ENCODE peak calls at places on chromosomes 3 and 15, in seven cellular contexts. Q is mammary epithelial cell, X is pancreas, M is PC-3, C is IMR-90, K is RWPE1, U is HFFc6. P is an unnamed sample.

GRCh38 chr3:167874667-167875372 is 139.3 kb downstream of the SERPINI1 start:
- DNase-seq in U (no peak), Q (no peak), C (no peak), M (no peak), K (no peak), X (no peak), P (no peak)

GRCh38 chr3:46552538-46552937 is 13.6 kb downstream of the LRRC2 start:
- DNase-seq in C (no peak), Q (no peak), X (no peak), U (no peak), M (no peak), K (no peak), P (no peak)

GRCh38 chr3:160935413-160936095 is 169.6 kb downstream of the B3GALNT1 start:
- DNase-seq in K (no peak), C (no peak), Q (no peak), X (peak; percentile 24), U (no peak), M (no peak), P (peak; percentile 43)

GRCh38 chr15:52284164-52284563 is 11.4 kb downstream of the MYO5C start:
- DNase-seq in M (peak; percentile 49), C (peak; percentile 77), K (peak; percentile 38), X (no peak), Q (peak; percentile 34), U (peak; percentile 53), P (peak; percentile 74)

GRCh38 chr3:72520690-72521308 is 327.4 kb downstream of the SHQ1 start:
- DNase-seq in Q (peak; percentile 86), C (peak; percentile 89), X (no peak), U (peak; percentile 1), M (peak; percentile 95), K (peak; percentile 66), P (peak; percentile 82)

GRCh38 chr3:53166781-53167291 is 5.8 kb downstream of the PRKCD start:
- DNase-seq in X (no peak), M (peak; percentile 43), Q (peak; percentile 26), U (peak; percentile 63), C (peak; percentile 64), K (no peak), P (no peak)

GRCh38 chr15:64443747-64444621 is 16.4 kb upstream of the ZNF609 start:
- DNase-seq in Q (peak; percentile 87), M (peak; percentile 91), U (peak; percentile 80), X (peak; percentile 30), K (peak; percentile 90), C (peak; percentile 92), P (peak; percentile 91)

GRCh38 chr15:59292393-59292792 is 80.3 kb downstream of the MYO1E start:
- DNase-seq in K (no peak), U (no peak), X (no peak), Q (peak; percentile 83), C (peak; percentile 51), M (peak; percentile 42), P (no peak)

DNA sequence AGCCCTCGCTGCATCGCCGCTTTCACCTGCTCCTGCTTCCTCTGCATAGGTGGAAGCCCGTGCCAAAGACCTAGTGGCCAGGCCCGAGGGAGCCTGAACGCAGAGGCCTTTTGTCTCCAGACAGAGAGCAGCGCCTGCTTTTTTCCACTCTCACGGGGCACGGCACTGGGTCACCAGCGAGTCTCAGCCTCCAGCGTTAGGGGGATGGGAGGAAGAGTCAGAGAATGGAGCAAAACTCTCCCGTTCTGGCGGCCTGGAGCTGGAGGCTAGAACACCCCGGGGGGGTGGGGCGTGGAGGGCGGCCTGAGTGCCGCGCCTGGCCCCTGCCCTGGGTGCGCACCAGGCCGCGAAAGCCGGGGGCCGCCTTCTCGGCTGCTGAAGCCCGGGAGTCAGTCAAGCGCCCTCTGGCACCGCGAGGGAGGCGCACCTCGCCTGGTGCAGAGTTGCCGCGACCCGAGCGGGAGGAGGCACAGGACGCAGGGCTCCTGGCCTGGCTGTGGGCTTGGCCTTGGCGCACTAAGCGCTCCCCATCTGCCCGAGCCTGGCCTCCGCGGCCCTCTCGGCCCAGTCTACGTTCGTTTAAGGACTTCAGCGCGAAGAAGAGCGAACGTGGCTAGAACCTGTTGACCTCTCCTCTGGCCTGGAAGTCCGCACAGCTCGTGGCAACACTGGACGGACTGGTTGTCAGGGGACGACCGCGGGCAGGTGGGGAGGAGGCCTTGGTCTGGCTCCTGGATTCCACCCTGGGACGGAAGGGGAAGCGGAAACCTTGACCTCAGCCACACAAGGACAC is 21.5 kb downstream of the NR2F2 start:
- DNase-seq in M (no peak), Q (no peak), C (no peak), K (no peak), X (no peak), U (no peak), P (no peak)
- TF ChIP-seq CTCF in M (no peak), Q (no peak), C (no peak), K (no peak), X (no peak), U (no peak), P (no peak)

GRCh38 chr3:194894538-194894937 is 208.9 kb downstream of the FAM43A start:
- DNase-seq in Q (no peak), X (no peak), K (no peak), M (no peak), U (no peak), C (no peak), P (no peak)
- TF ChIP-seq CTCF in Q (no peak), X (no peak), K (no peak), M (no peak), U (no peak), C (no peak), P (no peak)

GRCh38 chr15:39804026-39804425 is 21.4 kb upstream of the FSIP1 start:
- DNase-seq in M (no peak), U (no peak), C (peak; percentile 51), Q (peak; percentile 89), X (no peak), K (peak; percentile 80), P (peak; percentile 78)

GRCh38 chr15:39798382-39798781 is 15.7 kb upstream of the FSIP1 start:
- DNase-seq in Q (no peak), C (no peak), M (no peak), X (no peak), K (no peak), U (no peak), P (no peak)

GRCh38 chr15:39799552-39800011 is 16.9 kb upstream of the FSIP1 start:
- DNase-seq in Q (no peak), U (no peak), X (no peak), K (no peak), C (no peak), M (no peak), P (no peak)

GRCh38 chr15:39803016-39803415 is 20.4 kb upstream of the FSIP1 start:
- DNase-seq in Q (no peak), K (no peak), C (no peak), X (no peak), M (no peak), U (no peak), P (no peak)

GRCh38 chr15:39801641-39802309 is 19.1 kb upstream of the FSIP1 start:
- DNase-seq in U (no peak), C (no peak), Q (peak; percentile 28), K (peak; percentile 41), M (peak; percentile 65), X (peak; percentile 50), P (peak; percentile 51)
- TF ChIP-seq CTCF in U (peak; percentile 73), C (peak; percentile 34), Q (peak; percentile 70), K (peak; percentile 24), M (peak; percentile 74), X (peak; percentile 39), P (peak; percentile 30)

DNA sequence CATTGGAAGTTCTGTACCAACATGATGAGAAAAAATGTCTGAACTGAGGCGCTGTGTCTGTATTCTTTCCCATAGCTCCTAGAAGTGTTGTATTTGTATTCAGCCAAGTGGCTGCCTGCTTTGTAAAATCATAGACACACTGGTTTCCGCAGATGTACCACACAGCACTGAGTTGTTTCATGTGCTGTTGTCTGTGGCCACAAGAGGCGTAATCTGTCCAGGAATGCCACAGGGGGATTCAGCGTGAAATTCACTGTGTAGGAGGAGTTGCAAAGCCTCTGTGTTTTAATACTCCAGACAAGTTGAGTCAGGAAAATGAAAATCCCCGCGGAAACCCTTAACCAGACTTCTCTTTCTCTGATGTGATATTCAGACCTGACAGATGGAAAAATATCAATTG is 462.2 kb downstream of the NSUN3 start:
- DNase-seq in U (no peak), X (no peak), K (no peak), M (peak; percentile 51), C (peak; percentile 13), Q (peak; percentile 14), P (peak; percentile 33)
- TF ChIP-seq CTCF in U (no peak), X (no peak), K (no peak), M (peak; percentile 73), C (peak; percentile 33), Q (peak; percentile 65), P (no peak)

GRCh38 chr3:163626753-163627152 is 1451.5 kb downstream of the SI start:
- DNase-seq in X (no peak), U (no peak), C (no peak), Q (no peak), M (no peak), K (no peak), P (no peak)

DNA sequence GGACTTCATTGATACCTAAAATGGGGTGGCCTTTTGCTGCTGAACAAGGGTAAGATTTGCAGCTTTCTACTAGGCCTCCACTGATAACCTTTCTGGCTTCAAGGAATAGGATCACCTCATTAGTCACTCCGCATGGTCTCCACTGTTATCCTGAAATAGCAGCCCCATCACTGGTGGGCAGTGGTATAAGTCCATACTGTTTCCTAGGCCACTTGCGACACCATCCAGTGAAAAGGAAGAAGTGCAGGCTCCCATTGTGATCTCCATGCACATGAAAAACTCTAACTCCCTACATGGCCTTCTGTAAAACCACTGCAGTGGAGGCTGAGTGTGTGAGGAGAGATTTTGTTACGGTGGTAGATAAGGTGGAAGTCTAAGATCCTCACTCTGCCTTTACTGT is 1455.9 kb downstream of the SI start:
- DNase-seq in U (no peak), X (no peak), Q (no peak), C (no peak), M (peak; percentile 63), K (no peak), P (no peak)
- TF ChIP-seq CTCF in U (no peak), X (no peak), Q (no peak), C (no peak), M (peak; percentile 85), K (no peak), P (no peak)